ENCODE peak calls at places on chromosomes 2 and 18, in five cellular contexts. J, Q, K, D and B are unnamed samples.

GRCh38 chr18:9082763-9083510 is 19.6 kb upstream of the NDUFV2 start:
- DNase-seq in J (no peak), Q (no peak), K (no peak), D (no peak), B (no peak)

GRCh38 chr2:118310016-118310877 is 222.0 kb downstream of the INSIG2 start:
- DNase-seq in J (peak; percentile 70), Q (peak; percentile 33), K (peak; percentile 33), D (peak; percentile 81), B (peak; percentile 28)

GRCh38 chr2:65579506-65580235 is 147.3 kb upstream of the SPRED2 start:
- DNase-seq in J (no peak), Q (no peak), K (no peak), D (peak; percentile 11), B (no peak)

GRCh38 chr2:208165059-208165458 is 1.7 kb upstream of the CRYGA start:
- DNase-seq in J (no peak), Q (no peak), K (no peak), D (no peak), B (no peak)

GRCh38 chr2:100397976-100398375 is 19.5 kb downstream of the CHST10 start:
- DNase-seq in J (no peak), Q (no peak), K (no peak), D (no peak), B (no peak)

GRCh38 chr18:3225588-3225987 is 5.8 kb upstream of the MYOM1 start:
- DNase-seq in J (no peak), Q (no peak), K (no peak), D (no peak), B (no peak)

GRCh38 chr18:55585050-55585449 is 2.9 kb downstream of the TCF4 start:
- DNase-seq in J (no peak), Q (no peak), K (no peak), D (no peak), B (peak; percentile 21)

GRCh38 chr2:207869784-207870778 is 100.4 kb upstream of the FZD5 start:
- DNase-seq in J (no peak), Q (peak; percentile 82), K (no peak), D (no peak), B (peak; percentile 85)

GRCh38 chr2:74070991-74071390 is 76.7 kb downstream of the BOLA3 start:
- DNase-seq in J (no peak), Q (no peak), K (no peak), D (no peak), B (no peak)

GRCh38 chr2:214465386-214466146 is 54.7 kb downstream of the VWC2L start:
- DNase-seq in J (peak; percentile 76), Q (peak; percentile 29), K (no peak), D (no peak), B (peak; percentile 62)

GRCh38 chr18:48924621-48925601 is 25.9 kb downstream of the SMAD7 start:
- DNase-seq in J (peak; percentile 66), Q (no peak), K (no peak), D (no peak), B (no peak)

GRCh38 chr2:29444150-29444549 is 328.9 kb downstream of the CLIP4 start:
- DNase-seq in J (no peak), Q (no peak), K (no peak), D (no peak), B (no peak)

GRCh38 chr2:69250981-69251380 is 136.0 kb downstream of the GFPT1 start:
- DNase-seq in J (no peak), Q (no peak), K (no peak), D (no peak), B (peak; percentile 22)